ENCODE peak calls at places on chromosomes 11 and 22, in four cellular contexts. A is K562, D is HepG2, W is WTC11. Y is an unnamed sample.

GRCh38 chr11:2693851-2694261 is 5.9 kb downstream of the KCNQ1OT1 start:
- DNase-seq in A (no peak), D (peak; percentile 39), W (peak; percentile 25), Y (no peak)

GRCh38 chr11:46890665-46891064 is 27.7 kb downstream of the LRP4 start:
- DNase-seq in A (no peak), D (no peak), W (no peak), Y (no peak)

GRCh38 chr22:43488031-43488892 is 76.4 kb downstream of the MPPED1 start:
- DNase-seq in A (no peak), D (no peak), W (no peak), Y (no peak)

GRCh38 chr11:100963375-100963774 is 166.2 kb downstream of the PGR start:
- DNase-seq in A (no peak), D (no peak), W (no peak), Y (no peak)

GRCh38 chr11:17601206-17602075 is 54.4 kb downstream of the OTOG start:
- DNase-seq in A (peak; percentile 44), D (no peak), W (no peak), Y (no peak)

GRCh38 chr11:15139958-15140659 is 25.4 kb downstream of the INSC start:
- DNase-seq in A (no peak), D (no peak), W (no peak), Y (no peak)

GRCh38 chr22:28976588-28976987 is 85.0 kb downstream of the C22orf31 start:
- DNase-seq in A (no peak), D (no peak), W (no peak), Y (no peak)

GRCh38 chr11:107659310-107659709 is 52.5 kb downstream of the SLN start:
- DNase-seq in A (no peak), D (no peak), W (no peak), Y (no peak)

GRCh38 chr11:1562469-1563148 is 9.5 kb downstream of the DUSP8 start:
- DNase-seq in A (no peak), D (no peak), W (no peak), Y (no peak)

GRCh38 chr11:134691474-134691873 is 279.4 kb upstream of the B3GAT1 start:
- DNase-seq in A (no peak), D (no peak), W (no peak), Y (no peak)

GRCh38 chr11:117662255-117662654 is 134.8 kb downstream of the DSCAML1 start:
- DNase-seq in A (no peak), D (no peak), W (no peak), Y (no peak)

GRCh38 chr11:70448983-70449567 is 50.7 kb downstream of the CTTN start:
- DNase-seq in A (peak; percentile 79), D (no peak), W (peak; percentile 49), Y (no peak)

GRCh38 chr22:25627271-25627848 is 62.9 kb downstream of the GRK3 start:
- DNase-seq in A (no peak), D (no peak), W (no peak), Y (no peak)

GRCh38 chr11:19934828-19935259 is 222.2 kb downstream of the NAV2 start:
- DNase-seq in A (peak; percentile 33), D (no peak), W (no peak), Y (no peak)

GRCh38 chr11:66432597-66432996 is 6.1 kb downstream of the MRPL11 start:
- DNase-seq in A (no peak), D (no peak), W (no peak), Y (no peak)

GRCh38 chr11:20670932-20671403 is 1.6 kb downstream of the NELL1 start:
- DNase-seq in A (no peak), D (no peak), W (peak; percentile 21), Y (no peak)

GRCh38 chr11:88208742-88209141 is 33.5 kb upstream of the RAB38 start:
- DNase-seq in A (no peak), D (no peak), W (no peak), Y (no peak)

GRCh38 chr22:30290679-30291333 is 1.5 kb upstream of the CASTOR1 start:
- DNase-seq in A (no peak), D (peak; percentile 63), W (no peak), Y (no peak)

GRCh38 chr11:118791961-118792578 is 1.1 kb upstream of the DDX6 start:
- DNase-seq in A (peak; percentile 43), D (no peak), W (peak; percentile 38), Y (no peak)

GRCh38 chr11:93740031-93740801 is 1.1 kb downstream of the TAF1D start:
- DNase-seq in A (peak; percentile 16), D (peak; percentile 75), W (peak; percentile 37), Y (no peak)

GRCh38 chr11:120471131-120471530 is 40.4 kb upstream of the GRIK4 start:
- DNase-seq in A (no peak), D (no peak), W (no peak), Y (no peak)

GRCh38 chr11:70212227-70212811 is 9.2 kb downstream of the FADD start:
- DNase-seq in A (no peak), D (peak; percentile 21), W (peak; percentile 49), Y (no peak)

GRCh38 chr11:2578934-2579280 is 120.9 kb downstream of the KCNQ1OT1 start:
- DNase-seq in A (no peak), D (no peak), W (peak; percentile 7), Y (no peak)

GRCh38 chr11:73376168-73376802 is at the start of gene RELT:
- DNase-seq in A (peak; percentile 94), D (peak; percentile 73), W (peak; percentile 93), Y (peak; percentile 65)

GRCh38 chr22:19605508-19606331 is 81.5 kb upstream of the CLDN5 start:
- DNase-seq in A (no peak), D (no peak), W (no peak), Y (no peak)

GRCh38 chr11:69369210-69369609 is 75.3 kb downstream of the MYEOV start:
- DNase-seq in A (no peak), D (no peak), W (no peak), Y (no peak)

GRCh38 chr11:121563900-121564822 is 111.4 kb upstream of the SORL1-AS1 start:
- DNase-seq in A (no peak), D (peak; percentile 50), W (no peak), Y (no peak)

GRCh38 chr11:121437018-121437685 is 15.0 kb upstream of the SORL1 start:
- DNase-seq in A (no peak), D (no peak), W (no peak), Y (no peak)

GRCh38 chr11:34126959-34127848 is 21.8 kb downstream of the NAT10 start:
- DNase-seq in A (no peak), D (no peak), W (no peak), Y (no peak)

GRCh38 chr11:79570104-79570503 is 129.3 kb upstream of the TENM4 start:
- DNase-seq in A (no peak), D (no peak), W (no peak), Y (no peak)

GRCh38 chr11:102640946-102641345 is 15.8 kb upstream of the MMP20 start:
- DNase-seq in A (no peak), D (peak; percentile 73), W (no peak), Y (no peak)

GRCh38 chr11:3929232-3929631 is 73.8 kb downstream of the STIM1 start:
- DNase-seq in A (no peak), D (no peak), W (no peak), Y (no peak)

GRCh38 chr11:39177678-39178077 is 2281.8 kb downstream of the LRRC4C start:
- DNase-seq in A (no peak), D (no peak), W (no peak), Y (no peak)

GRCh38 chr11:74024630-74025029 is 15.7 kb upstream of the UCP3 start:
- DNase-seq in A (peak; percentile 45), D (no peak), W (no peak), Y (no peak)

GRCh38 chr11:96177132-96177531 is 165.9 kb downstream of the MAML2 start:
- DNase-seq in A (no peak), D (no peak), W (no peak), Y (no peak)

GRCh38 chr22:29907753-29908515 is 25.0 kb downstream of the MTMR3 start:
- DNase-seq in A (peak; percentile 59), D (peak; percentile 75), W (no peak), Y (no peak)

GRCh38 chr11:126072141-126072741 is 9.6 kb upstream of the CDON start:
- DNase-seq in A (no peak), D (peak; percentile 70), W (no peak), Y (no peak)

GRCh38 chr11:45000918-45001317 is 50.2 kb upstream of the TP53I11 start:
- DNase-seq in A (no peak), D (no peak), W (no peak), Y (no peak)

GRCh38 chr11:22792497-22792896 is 37.1 kb downstream of the SVIP start:
- DNase-seq in A (peak; percentile 21), D (peak; percentile 94), W (no peak), Y (no peak)

GRCh38 chr11:61774441-61774840 is 18.0 kb downstream of the TMEM258 start:
- DNase-seq in A (no peak), D (no peak), W (no peak), Y (no peak)
- TF ChIP-seq TCF7 in A (no peak), D (no peak), W (no peak), Y (no peak)

GRCh38 chr11:128291835-128292234 is 295.5 kb downstream of the ETS1 start:
- DNase-seq in A (no peak), D (no peak), W (no peak), Y (no peak)
- TF ChIP-seq TCF7 in A (no peak), D (no peak), W (no peak), Y (no peak)

GRCh38 chr11:63991558-63991957 is 5.3 kb downstream of the OTUB1 start:
- DNase-seq in A (no peak), D (no peak), W (no peak), Y (no peak)

GRCh38 chr11:63997104-63997700 is 11.0 kb downstream of the OTUB1 start:
- DNase-seq in A (no peak), D (no peak), W (no peak), Y (no peak)

GRCh38 chr11:63993983-63994382 is 7.7 kb downstream of the OTUB1 start:
- DNase-seq in A (no peak), D (no peak), W (no peak), Y (no peak)

GRCh38 chr11:63996512-63996911 is 10.3 kb downstream of the OTUB1 start:
- DNase-seq in A (no peak), D (no peak), W (no peak), Y (no peak)

DNA sequence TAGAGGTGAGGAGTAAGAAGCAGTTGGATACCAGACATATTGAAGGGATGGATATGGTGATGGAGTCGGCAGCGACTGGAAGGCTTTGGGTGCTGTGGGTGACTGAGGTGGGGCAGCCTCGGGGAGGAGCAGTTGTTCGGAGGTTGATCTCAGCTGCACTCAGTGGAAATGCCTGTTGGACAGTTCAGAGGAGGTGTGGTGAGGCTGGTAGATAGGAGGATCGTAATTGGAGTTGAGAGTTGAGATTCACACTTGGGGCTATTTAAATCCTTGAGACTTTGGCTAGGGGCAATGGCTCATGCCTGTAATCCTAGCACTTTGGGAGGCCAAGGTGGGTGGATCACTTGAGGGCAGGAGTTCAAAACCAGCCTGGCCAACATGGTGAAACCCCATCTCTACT is 6.9 kb downstream of the OTUB1 start:
- DNase-seq in A (no peak), D (no peak), W (no peak), Y (no peak)
- TF ChIP-seq TCF7 in A (no peak), D (no peak), W (no peak), Y (no peak)

GRCh38 chr22:47474464-47474863 is 712.0 kb downstream of the TBC1D22A start:
- DNase-seq in A (no peak), D (no peak), W (no peak), Y (no peak)
- TF ChIP-seq TCF7 in A (no peak), D (no peak), W (no peak), Y (no peak)

GRCh38 chr11:94776351-94777321 is 8.5 kb downstream of the AMOTL1 start:
- DNase-seq in A (no peak), D (no peak), W (no peak), Y (no peak)
- TF ChIP-seq TCF7 in A (no peak), D (no peak), W (no peak), Y (no peak)

GRCh38 chr11:60867871-60868681 is 734 bp downstream of the ZP1 start:
- DNase-seq in A (no peak), D (no peak), W (no peak), Y (no peak)
- TF ChIP-seq TCF7 in A (no peak), D (no peak), W (no peak), Y (no peak)

Y was measured in GM12878.